ENCODE peak calls at places on chromosomes 3 and 15, in six cellular contexts. T, Q, I, K, G and Z are unnamed samples.

GRCh38 chr3:23712656-23713559 is 92.8 kb upstream of the UBE2E1 start:
- DNase-seq in G (peak; percentile 69), I (no peak), T (peak; percentile 55), K (peak; percentile 75), Q (no peak), Z (peak; percentile 39)

GRCh38 chr3:119240582-119241434 is at the start of gene B4GALT4:
- DNase-seq in K (peak; percentile 80), I (peak; percentile 78), T (peak; percentile 87), G (peak; percentile 85), Q (peak; percentile 59), Z (peak; percentile 93)

GRCh38 chr15:88920186-88920891 is 7.2 kb upstream of the MFGE8 start:
- DNase-seq in T (no peak), Q (no peak), K (no peak), I (no peak), G (peak; percentile 89), Z (no peak)

GRCh38 chr3:114644372-114644771 is 350.5 kb downstream of the TIGIT start:
- DNase-seq in Q (no peak), G (no peak), K (no peak), T (no peak), I (no peak), Z (no peak)

GRCh38 chr3:112437146-112438022 is 61.9 kb downstream of the BTLA start:
- DNase-seq in K (no peak), T (no peak), I (peak; percentile 15), G (peak; percentile 72), Q (no peak), Z (peak; percentile 23)

GRCh38 chr3:95615592-95616310 is 1198.6 kb upstream of the EPHA6 start:
- DNase-seq in Q (no peak), K (no peak), G (no peak), I (peak; percentile 5), T (no peak), Z (no peak)

GRCh38 chr3:119181765-119182164 is 8.4 kb downstream of the UPK1B start:
- DNase-seq in Q (no peak), K (no peak), G (peak; percentile 64), T (no peak), I (no peak), Z (no peak)

GRCh38 chr3:112010631-112011030 is 11.9 kb downstream of the TAGLN3 start:
- DNase-seq in G (peak; percentile 26), T (no peak), Q (no peak), I (no peak), K (no peak), Z (no peak)

GRCh38 chr15:25176991-25177954 is 222.5 kb downstream of the SNRPN start:
- DNase-seq in Q (no peak), G (no peak), I (no peak), K (peak; percentile 9), T (peak; percentile 6), Z (no peak)

GRCh38 chr15:52496776-52497470 is 31.8 kb downstream of the MYO5A start:
- DNase-seq in Q (no peak), K (no peak), I (no peak), T (no peak), G (peak; percentile 67), Z (no peak)

GRCh38 chr3:48222616-48223513 is at the start of gene CAMP:
- DNase-seq in T (peak; percentile 46), K (peak; percentile 25), G (peak; percentile 52), Q (peak; percentile 18), I (peak; percentile 91), Z (no peak)

GRCh38 chr3:174170248-174170647 is 688.9 kb upstream of the NAALADL2 start:
- DNase-seq in Q (no peak), K (no peak), G (peak; percentile 11), I (no peak), T (no peak), Z (no peak)

GRCh38 chr3:192916455-192917257 is 1.0 kb downstream of the MB21D2 start:
- DNase-seq in G (peak; percentile 78), T (peak; percentile 49), Q (no peak), K (peak; percentile 50), I (peak; percentile 66), Z (peak; percentile 62)

GRCh38 chr15:43370310-43370974 is 401 bp downstream of the ZSCAN29 start:
- DNase-seq in Q (no peak), K (peak; percentile 20), G (peak; percentile 35), I (peak; percentile 34), T (peak; percentile 11), Z (peak; percentile 49)

GRCh38 chr3:55013145-55013544 is 85.3 kb upstream of the LRTM1 start:
- DNase-seq in I (no peak), T (no peak), Q (no peak), G (peak; percentile 52), K (no peak), Z (peak; percentile 44)

GRCh38 chr3:72123908-72124441 is 339.0 kb upstream of the PROK2 start:
- DNase-seq in K (peak; percentile 93), Q (no peak), T (peak; percentile 54), G (peak; percentile 93), I (no peak), Z (peak; percentile 18)

GRCh38 chr3:65748326-65748725 is 290.4 kb downstream of the MAGI1 start:
- DNase-seq in Q (no peak), T (no peak), K (no peak), G (peak; percentile 2), I (no peak), Z (no peak)

GRCh38 chr3:97968376-97968775 is 3.9 kb downstream of the RIOX2 start:
- DNase-seq in G (no peak), Q (no peak), T (no peak), I (no peak), K (no peak), Z (no peak)

GRCh38 chr3:176147251-176147650 is 1050.0 kb downstream of the TBL1XR1 start:
- DNase-seq in Q (no peak), G (no peak), I (peak; percentile 46), T (no peak), K (no peak), Z (no peak)

GRCh38 chr3:132394334-132394733 is 23.0 kb upstream of the DNAJC13 start:
- DNase-seq in G (peak; percentile 49), I (no peak), Q (no peak), K (peak; percentile 24), T (no peak), Z (peak; percentile 13)